ENCODE peak calls at places on chromosomes 4 and X, in eight cellular contexts. One of them, this sample, is unnamed.

GRCh38 chr4:41744572-41745291 is 3.8 kb downstream of the PHOX2B start:
- DNase-seq in OCI-LY7: no peak
- DNase-seq in coronary artery: no peak
- DNase-seq in hepatocyte: no peak
- DNase-seq in brain microvascular endothelial cell: no peak
- DNase-seq in endothelial cell of umbilical vein: no peak
- DNase-seq in adrenal gland: no peak
- DNase-seq in lower lobe of right lung: no peak
- DNase-seq in this sample: no peak

GRCh38 chr4:47469951-47470350 is 6.4 kb upstream of the COMMD8 start:
- DNase-seq in OCI-LY7: no peak
- DNase-seq in coronary artery: no peak
- DNase-seq in hepatocyte: no peak
- DNase-seq in brain microvascular endothelial cell: no peak
- DNase-seq in endothelial cell of umbilical vein: no peak
- DNase-seq in adrenal gland: no peak
- DNase-seq in lower lobe of right lung: no peak
- DNase-seq in this sample: no peak

GRCh38 chrX:155819525-155819924 is 61.6 kb upstream of the VAMP7 start:
- DNase-seq in OCI-LY7: no peak
- DNase-seq in coronary artery: no peak
- DNase-seq in hepatocyte: no peak
- DNase-seq in brain microvascular endothelial cell: no peak
- DNase-seq in endothelial cell of umbilical vein: no peak
- DNase-seq in adrenal gland: no peak
- DNase-seq in lower lobe of right lung: no peak
- DNase-seq in this sample: no peak

GRCh38 chr4:110195561-110196205 is 2.7 kb downstream of the ELOVL6 start:
- DNase-seq in OCI-LY7: peak; percentile 48
- DNase-seq in coronary artery: no peak
- DNase-seq in hepatocyte: no peak
- DNase-seq in brain microvascular endothelial cell: no peak
- DNase-seq in endothelial cell of umbilical vein: peak; percentile 3
- DNase-seq in adrenal gland: no peak
- DNase-seq in lower lobe of right lung: no peak
- DNase-seq in this sample: no peak

GRCh38 chrX:57933321-57933720 is 23.1 kb upstream of the ZXDA start:
- DNase-seq in OCI-LY7: no peak
- DNase-seq in coronary artery: no peak
- DNase-seq in hepatocyte: no peak
- DNase-seq in brain microvascular endothelial cell: no peak
- DNase-seq in endothelial cell of umbilical vein: no peak
- DNase-seq in adrenal gland: no peak
- DNase-seq in lower lobe of right lung: no peak
- DNase-seq in this sample: no peak

GRCh38 chr4:111230265-111230664 is 607.4 kb upstream of the PITX2 start:
- DNase-seq in OCI-LY7: no peak
- DNase-seq in coronary artery: no peak
- DNase-seq in hepatocyte: no peak
- DNase-seq in brain microvascular endothelial cell: no peak
- DNase-seq in endothelial cell of umbilical vein: no peak
- DNase-seq in adrenal gland: no peak
- DNase-seq in lower lobe of right lung: no peak
- DNase-seq in this sample: no peak

GRCh38 chrX:643911-644303 is 13.3 kb downstream of the SHOX start:
- DNase-seq in OCI-LY7: no peak
- DNase-seq in coronary artery: no peak
- DNase-seq in hepatocyte: no peak
- DNase-seq in brain microvascular endothelial cell: no peak
- DNase-seq in endothelial cell of umbilical vein: no peak
- DNase-seq in adrenal gland: peak; percentile 6
- DNase-seq in lower lobe of right lung: no peak
- DNase-seq in this sample: no peak

GRCh38 chr4:177596035-177596434 is 153.8 kb upstream of the AGA start:
- DNase-seq in OCI-LY7: no peak
- DNase-seq in coronary artery: no peak
- DNase-seq in hepatocyte: peak; percentile 66
- DNase-seq in brain microvascular endothelial cell: peak; percentile 79
- DNase-seq in endothelial cell of umbilical vein: no peak
- DNase-seq in adrenal gland: peak; percentile 70
- DNase-seq in lower lobe of right lung: no peak
- DNase-seq in this sample: peak; percentile 58

GRCh38 chr4:8700576-8700975 is 108.0 kb downstream of the CPZ start:
- DNase-seq in OCI-LY7: no peak
- DNase-seq in coronary artery: peak; percentile 41
- DNase-seq in hepatocyte: no peak
- DNase-seq in brain microvascular endothelial cell: no peak
- DNase-seq in endothelial cell of umbilical vein: no peak
- DNase-seq in adrenal gland: peak; percentile 9
- DNase-seq in lower lobe of right lung: no peak
- DNase-seq in this sample: no peak

GRCh38 chr4:182448281-182449151 is 205.3 kb downstream of the TENM3 start:
- DNase-seq in OCI-LY7: no peak
- DNase-seq in coronary artery: peak; percentile 84
- DNase-seq in hepatocyte: peak; percentile 96
- DNase-seq in brain microvascular endothelial cell: peak; percentile 91
- DNase-seq in endothelial cell of umbilical vein: peak; percentile 87
- DNase-seq in adrenal gland: peak; percentile 94
- DNase-seq in lower lobe of right lung: peak; percentile 86
- DNase-seq in this sample: peak; percentile 22

GRCh38 chr4:182447938-182448280 is 204.7 kb downstream of the TENM3 start:
- DNase-seq in OCI-LY7: no peak
- DNase-seq in coronary artery: no peak
- DNase-seq in hepatocyte: peak; percentile 28
- DNase-seq in brain microvascular endothelial cell: no peak
- DNase-seq in endothelial cell of umbilical vein: peak; percentile 7
- DNase-seq in adrenal gland: peak; percentile 21
- DNase-seq in lower lobe of right lung: no peak
- DNase-seq in this sample: no peak

GRCh38 chr4:182443070-182443469 is 199.9 kb downstream of the TENM3 start:
- DNase-seq in OCI-LY7: no peak
- DNase-seq in coronary artery: no peak
- DNase-seq in hepatocyte: no peak
- DNase-seq in brain microvascular endothelial cell: no peak
- DNase-seq in endothelial cell of umbilical vein: no peak
- DNase-seq in adrenal gland: no peak
- DNase-seq in lower lobe of right lung: no peak
- DNase-seq in this sample: no peak
- H3K27ac ChIP-seq in OCI-LY7: no peak overlapping the region
- H3K27ac ChIP-seq in coronary artery: no peak overlapping the region
- H3K27ac ChIP-seq in hepatocyte: no peak overlapping the region
- H3K27ac ChIP-seq in brain microvascular endothelial cell: no peak overlapping the region
- H3K27ac ChIP-seq in endothelial cell of umbilical vein: no peak overlapping the region
- H3K27ac ChIP-seq in adrenal gland: no peak overlapping the region
- H3K27ac ChIP-seq in lower lobe of right lung: no peak overlapping the region
- H3K27ac ChIP-seq in this sample: no peak overlapping the region

DNA sequence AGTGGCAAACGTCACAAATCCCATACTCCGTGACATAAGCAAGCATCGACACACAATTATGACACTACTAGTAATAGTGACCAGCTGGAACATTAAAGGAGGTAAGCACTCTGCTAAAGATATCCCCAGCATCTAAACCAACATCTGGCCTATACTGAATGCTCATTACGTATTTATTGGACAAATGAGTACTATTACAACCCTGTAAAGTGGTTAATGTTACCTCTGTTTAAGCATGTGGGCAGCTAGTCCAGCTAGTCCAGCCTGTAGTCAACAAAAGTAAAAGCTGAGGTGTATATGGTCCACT is 419 bp upstream of the RPGR start:
- DNase-seq in OCI-LY7: no peak
- DNase-seq in coronary artery: no peak
- DNase-seq in hepatocyte: no peak
- DNase-seq in brain microvascular endothelial cell: no peak
- DNase-seq in endothelial cell of umbilical vein: no peak
- DNase-seq in adrenal gland: no peak
- DNase-seq in lower lobe of right lung: no peak
- DNase-seq in this sample: no peak
- H3K27ac ChIP-seq in OCI-LY7: no peak overlapping the region
- H3K27ac ChIP-seq in coronary artery: peak overlapping the region; percentile 90
- H3K27ac ChIP-seq in hepatocyte: no peak overlapping the region
- H3K27ac ChIP-seq in brain microvascular endothelial cell: no peak overlapping the region
- H3K27ac ChIP-seq in endothelial cell of umbilical vein: peak overlapping the region; percentile 5
- H3K27ac ChIP-seq in adrenal gland: no peak overlapping the region
- H3K27ac ChIP-seq in lower lobe of right lung: peak overlapping the region; percentile 95
- H3K27ac ChIP-seq in this sample: no peak overlapping the region

GRCh38 chr4:10032625-10033024 is 11.3 kb upstream of the SLC2A9 start:
- DNase-seq in OCI-LY7: no peak
- DNase-seq in coronary artery: no peak
- DNase-seq in hepatocyte: no peak
- DNase-seq in brain microvascular endothelial cell: peak; percentile 82
- DNase-seq in endothelial cell of umbilical vein: no peak
- DNase-seq in adrenal gland: peak; percentile 67
- DNase-seq in lower lobe of right lung: no peak
- DNase-seq in this sample: peak; percentile 81

GRCh38 chr4:10034612-10035104 is 13.4 kb upstream of the SLC2A9 start:
- DNase-seq in OCI-LY7: no peak
- DNase-seq in coronary artery: no peak
- DNase-seq in hepatocyte: no peak
- DNase-seq in brain microvascular endothelial cell: no peak
- DNase-seq in endothelial cell of umbilical vein: no peak
- DNase-seq in adrenal gland: no peak
- DNase-seq in lower lobe of right lung: no peak
- DNase-seq in this sample: no peak

GRCh38 chr4:10031663-10032590 is 10.6 kb upstream of the SLC2A9 start:
- DNase-seq in OCI-LY7: no peak
- DNase-seq in coronary artery: no peak
- DNase-seq in hepatocyte: no peak
- DNase-seq in brain microvascular endothelial cell: peak; percentile 86
- DNase-seq in endothelial cell of umbilical vein: no peak
- DNase-seq in adrenal gland: peak; percentile 48
- DNase-seq in lower lobe of right lung: no peak
- DNase-seq in this sample: no peak

GRCh38 chr4:10034136-10034535 is 12.8 kb upstream of the SLC2A9 start:
- DNase-seq in OCI-LY7: no peak
- DNase-seq in coronary artery: no peak
- DNase-seq in hepatocyte: no peak
- DNase-seq in brain microvascular endothelial cell: no peak
- DNase-seq in endothelial cell of umbilical vein: no peak
- DNase-seq in adrenal gland: no peak
- DNase-seq in lower lobe of right lung: no peak
- DNase-seq in this sample: no peak

GRCh38 chr4:10033191-10033881 is 12.0 kb upstream of the SLC2A9 start:
- DNase-seq in OCI-LY7: no peak
- DNase-seq in coronary artery: no peak
- DNase-seq in hepatocyte: peak; percentile 39
- DNase-seq in brain microvascular endothelial cell: peak; percentile 87
- DNase-seq in endothelial cell of umbilical vein: peak; percentile 28
- DNase-seq in adrenal gland: peak; percentile 61
- DNase-seq in lower lobe of right lung: no peak
- DNase-seq in this sample: no peak
- H3K27ac ChIP-seq in OCI-LY7: no peak overlapping the region
- H3K27ac ChIP-seq in coronary artery: peak overlapping the region; percentile 31
- H3K27ac ChIP-seq in hepatocyte: no peak overlapping the region
- H3K27ac ChIP-seq in brain microvascular endothelial cell: peak overlapping the region; percentile 87
- H3K27ac ChIP-seq in endothelial cell of umbilical vein: no peak overlapping the region
- H3K27ac ChIP-seq in adrenal gland: no peak overlapping the region
- H3K27ac ChIP-seq in lower lobe of right lung: peak overlapping the region; percentile 54
- H3K27ac ChIP-seq in this sample: peak overlapping the region; percentile 26

GRCh38 chr4:75745192-75745591 is 20.8 kb downstream of the USO1 start:
- DNase-seq in OCI-LY7: no peak
- DNase-seq in coronary artery: no peak
- DNase-seq in hepatocyte: peak; percentile 40
- DNase-seq in brain microvascular endothelial cell: peak; percentile 39
- DNase-seq in endothelial cell of umbilical vein: peak; percentile 74
- DNase-seq in adrenal gland: no peak
- DNase-seq in lower lobe of right lung: no peak
- DNase-seq in this sample: peak; percentile 75
- H3K27ac ChIP-seq in OCI-LY7: no peak overlapping the region
- H3K27ac ChIP-seq in coronary artery: peak overlapping the region; percentile 24
- H3K27ac ChIP-seq in hepatocyte: peak overlapping the region; percentile 44
- H3K27ac ChIP-seq in brain microvascular endothelial cell: no peak overlapping the region
- H3K27ac ChIP-seq in endothelial cell of umbilical vein: peak overlapping the region; percentile 75
- H3K27ac ChIP-seq in adrenal gland: no peak overlapping the region
- H3K27ac ChIP-seq in lower lobe of right lung: no peak overlapping the region
- H3K27ac ChIP-seq in this sample: peak overlapping the region; percentile 72

GRCh38 chr4:141977433-141977832 is 341.1 kb downstream of the IL15 start:
- DNase-seq in OCI-LY7: no peak
- DNase-seq in coronary artery: no peak
- DNase-seq in hepatocyte: no peak
- DNase-seq in brain microvascular endothelial cell: no peak
- DNase-seq in endothelial cell of umbilical vein: no peak
- DNase-seq in adrenal gland: no peak
- DNase-seq in lower lobe of right lung: no peak
- DNase-seq in this sample: no peak
- H3K27ac ChIP-seq in OCI-LY7: no peak overlapping the region
- H3K27ac ChIP-seq in coronary artery: no peak overlapping the region
- H3K27ac ChIP-seq in hepatocyte: no peak overlapping the region
- H3K27ac ChIP-seq in brain microvascular endothelial cell: no peak overlapping the region
- H3K27ac ChIP-seq in endothelial cell of umbilical vein: no peak overlapping the region
- H3K27ac ChIP-seq in adrenal gland: no peak overlapping the region
- H3K27ac ChIP-seq in lower lobe of right lung: no peak overlapping the region
- H3K27ac ChIP-seq in this sample: no peak overlapping the region

GRCh38 chrX:103681443-103681842 is 5.1 kb downstream of the MORF4L2 start:
- DNase-seq in OCI-LY7: no peak
- DNase-seq in coronary artery: no peak
- DNase-seq in hepatocyte: no peak
- DNase-seq in brain microvascular endothelial cell: no peak
- DNase-seq in endothelial cell of umbilical vein: no peak
- DNase-seq in adrenal gland: no peak
- DNase-seq in lower lobe of right lung: no peak
- DNase-seq in this sample: no peak

GRCh38 chrX:103674531-103675454 is 11.7 kb downstream of the MORF4L2 start:
- DNase-seq in OCI-LY7: no peak
- DNase-seq in coronary artery: no peak
- DNase-seq in hepatocyte: no peak
- DNase-seq in brain microvascular endothelial cell: no peak
- DNase-seq in endothelial cell of umbilical vein: no peak
- DNase-seq in adrenal gland: no peak
- DNase-seq in lower lobe of right lung: no peak
- DNase-seq in this sample: no peak

DNA sequence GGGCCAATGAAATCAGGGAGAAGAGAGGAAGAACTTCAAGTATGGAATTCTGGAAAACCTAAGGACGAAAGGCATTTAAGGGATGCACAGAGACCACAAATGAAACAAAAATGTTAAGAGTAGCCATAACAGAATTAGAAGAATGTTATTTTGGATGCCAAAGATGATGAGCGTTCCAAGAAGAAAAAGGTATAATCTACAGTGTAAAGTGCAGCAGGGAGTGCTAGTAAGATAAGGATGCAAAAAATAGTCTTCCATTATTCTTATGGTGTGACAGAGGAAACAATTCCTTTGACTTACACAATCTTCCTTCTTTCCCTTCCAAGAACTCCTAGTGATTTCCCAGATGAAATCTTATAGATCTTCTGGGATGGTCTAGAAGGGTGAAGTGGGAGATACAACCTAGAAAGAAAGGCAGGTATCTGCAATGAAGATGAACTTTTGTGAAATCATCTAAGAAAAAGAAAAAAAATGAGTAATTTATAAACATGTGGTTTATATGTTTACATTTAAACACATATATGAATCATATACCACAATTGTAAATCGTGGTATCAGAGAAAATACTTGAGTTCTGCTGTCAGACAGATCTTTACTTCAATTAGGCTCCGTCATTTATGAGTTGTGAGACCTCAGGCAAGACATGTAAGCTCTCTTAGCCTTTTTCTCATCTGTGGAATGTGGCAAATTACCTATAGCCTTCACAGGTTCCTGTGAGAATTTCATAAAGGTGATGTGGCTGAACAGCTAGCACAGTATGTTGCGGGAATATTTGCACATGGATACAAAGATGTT is 8.1 kb downstream of the MORF4L2 start:
- DNase-seq in OCI-LY7: no peak
- DNase-seq in coronary artery: no peak
- DNase-seq in hepatocyte: no peak
- DNase-seq in brain microvascular endothelial cell: no peak
- DNase-seq in endothelial cell of umbilical vein: no peak
- DNase-seq in adrenal gland: no peak
- DNase-seq in lower lobe of right lung: no peak
- DNase-seq in this sample: no peak
- H3K27ac ChIP-seq in OCI-LY7: no peak overlapping the region
- H3K27ac ChIP-seq in coronary artery: no peak overlapping the region
- H3K27ac ChIP-seq in hepatocyte: no peak overlapping the region
- H3K27ac ChIP-seq in brain microvascular endothelial cell: no peak overlapping the region
- H3K27ac ChIP-seq in endothelial cell of umbilical vein: no peak overlapping the region
- H3K27ac ChIP-seq in adrenal gland: no peak overlapping the region
- H3K27ac ChIP-seq in lower lobe of right lung: no peak overlapping the region
- H3K27ac ChIP-seq in this sample: peak overlapping the region; percentile 28